ENCODE peak calls at places on chromosomes 3 and 15, in four cellular contexts. Z is neuronal stem cell, L is right lobe of liver, B is A549. X is an unnamed sample. For H3K9me3, the result is how much of the 10 kb centered on the place peaks cover.

GRCh38 chr15:89917442-89918085 is 4.8 kb upstream of the ARPIN start:
- DNase-seq in Z (no peak), L (no peak), B (no peak), X (no peak)

GRCh38 chr3:197352382-197352781 is 54.0 kb upstream of the DLG1 start:
- DNase-seq in Z (no peak), L (no peak), B (no peak), X (peak)

GRCh38 chr3:152281032-152281713 is 12.4 kb downstream of the MBNL1 start:
- DNase-seq in L (no peak), B (no peak), Z (no peak), X (no peak)

GRCh38 chr15:65916041-65916663 is 46.9 kb downstream of the RAB11A start:
- DNase-seq in L (no peak), B (no peak), Z (no peak), X (no peak)

GRCh38 chr3:14680716-14681115 is 5.8 kb downstream of the C3orf20 start:
- DNase-seq in Z (no peak), B (no peak), L (no peak), X (peak)

GRCh38 chr3:37935756-37936666 is 54.6 kb upstream of the VILL start:
- DNase-seq in Z (peak), L (no peak), B (no peak), X (peak)

GRCh38 chr3:36405193-36405592 is 24.9 kb downstream of the STAC start:
- DNase-seq in L (no peak), Z (no peak), B (no peak), X (no peak)

GRCh38 chr3:191328383-191328962 is 721 bp upstream of the CCDC50 start:
- DNase-seq in B (no peak), L (no peak), Z (no peak), X (no peak)

GRCh38 chr3:192825191-192825590 is 92.5 kb downstream of the MB21D2 start:
- DNase-seq in B (no peak), L (no peak), Z (no peak), X (no peak)

GRCh38 chr3:129937717-129938116 is 36.8 kb upstream of the TRH start:
- DNase-seq in Z (no peak), L (peak), B (no peak), X (no peak)

GRCh38 chr3:58874795-58875194 is 175.0 kb downstream of the CFAP20DC start:
- DNase-seq in L (no peak), B (no peak), Z (no peak), X (peak)

GRCh38 chr15:71530116-71530515 is 280.2 kb upstream of the NR2E3 start:
- DNase-seq in L (no peak), B (no peak), Z (no peak), X (peak)

GRCh38 chr15:75775296-75776074 is 62.8 kb upstream of the CSPG4 start:
- DNase-seq in B (no peak), Z (no peak), L (no peak), X (peak)

GRCh38 chr3:56238299-56238698 is 230.0 kb downstream of the ERC2 start:
- DNase-seq in Z (no peak), B (no peak), L (no peak), X (no peak)

GRCh38 chr3:10557783-10558373 is 52.5 kb upstream of the ATP2B2 start:
- DNase-seq in B (peak), L (no peak), Z (no peak), X (peak)

GRCh38 chr3:126982125-126982521 is 792 bp upstream of the PLXNA1 start:
- DNase-seq in B (no peak), L (no peak), Z (no peak), X (no peak)

GRCh38 chr3:38088679-38089078 is 48.2 kb downstream of the ACAA1 start:
- DNase-seq in Z (no peak), B (no peak), L (no peak), X (no peak)

GRCh38 chr3:140467104-140467577 is 210.7 kb upstream of the TRIM42 start:
- DNase-seq in L (no peak), Z (peak), B (peak), X (peak)

GRCh38 chr3:192727032-192727847 is at the start of gene FGF12:
- DNase-seq in Z (peak), B (peak), L (peak), X (peak)

DNA sequence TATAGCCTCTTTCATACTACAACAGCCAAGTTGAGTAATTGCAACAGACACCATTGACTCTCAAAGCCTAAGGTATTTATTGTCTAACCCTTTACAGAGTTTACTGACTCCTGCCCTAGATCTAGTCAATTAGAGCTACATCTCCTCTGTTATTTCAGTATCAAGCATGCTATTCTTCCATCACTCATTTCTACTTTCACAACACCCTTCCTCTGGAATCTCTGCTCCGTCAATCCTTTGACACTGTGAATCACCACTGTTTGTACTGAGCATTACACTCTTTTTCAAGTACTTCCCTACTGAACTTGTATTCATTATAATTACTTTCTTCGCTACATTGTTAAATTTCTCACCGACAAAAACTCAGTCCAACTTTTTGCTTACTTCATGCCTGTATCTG is 121.8 kb downstream of the ZNF609 start:
- DNase-seq in Z (no peak), B (no peak), L (no peak), X (no peak)
- H3K9me3 ChIP-seq in Z (under half), B (under half), L (under half), X (under half)

DNA sequence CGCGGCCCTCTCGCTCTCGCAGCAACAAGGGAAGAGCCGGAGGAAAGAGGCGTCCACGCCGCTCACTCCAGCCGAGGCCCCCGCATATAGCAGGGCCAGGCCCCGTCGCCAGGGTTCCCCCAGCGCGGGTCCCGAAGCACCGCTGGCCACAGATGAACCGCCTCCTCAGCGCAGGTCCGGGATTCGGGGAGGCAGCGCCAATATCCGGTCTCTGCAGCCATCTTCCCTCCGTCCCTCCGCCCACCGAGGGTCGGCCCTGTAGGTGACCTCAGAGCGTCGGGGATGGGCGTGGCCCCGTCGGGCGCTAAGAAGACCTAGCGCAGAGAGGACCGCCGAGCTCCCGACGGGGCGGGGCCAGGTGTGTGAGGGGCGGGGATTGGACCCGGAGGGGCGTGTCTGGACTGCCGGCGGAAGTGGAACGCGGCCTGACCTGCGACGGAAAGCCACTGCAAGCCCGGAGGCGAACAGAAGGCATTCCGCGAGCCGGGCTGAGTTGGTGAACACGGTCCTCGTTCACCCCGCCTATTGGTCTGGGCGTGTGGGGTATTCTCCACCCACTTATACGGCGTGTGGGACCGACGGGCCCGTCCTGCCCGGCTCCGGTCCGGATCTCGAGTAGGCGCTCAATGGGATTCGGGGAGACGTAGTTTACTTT is 26.8 kb upstream of the MTHFS start:
- DNase-seq in L (peak), Z (peak), B (peak), X (peak)
- H3K9me3 ChIP-seq in L (under half), Z (under half), B (under half), X (under half)

GRCh38 chr3:96259-96658 is 100.3 kb upstream of the CHL1 start:
- DNase-seq in Z (no peak), L (no peak), B (no peak), X (no peak)
- H3K9me3 ChIP-seq in Z (under half), L (under half), B (under half), X (under half)

DNA sequence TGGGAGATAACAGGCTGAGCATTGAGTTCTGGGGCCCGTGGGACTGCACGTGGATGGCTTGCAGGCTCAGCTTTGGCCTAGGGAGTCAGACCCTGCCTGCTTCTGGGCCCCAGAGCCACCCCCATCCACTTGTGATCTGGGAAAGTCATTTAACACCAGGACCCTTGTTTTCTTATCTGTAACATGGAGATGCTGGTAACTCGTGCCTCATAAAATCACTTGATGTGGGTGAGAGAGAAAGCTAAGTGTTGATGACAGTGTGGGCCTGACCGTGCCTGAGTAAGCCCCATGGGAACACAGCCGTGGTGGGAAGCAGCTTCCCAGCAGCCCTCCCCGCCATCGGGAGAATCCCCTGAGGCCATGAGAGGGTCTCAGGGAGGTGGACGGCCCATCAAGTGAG is 378.1 kb downstream of the GABRB3 start:
- DNase-seq in Z (no peak), L (no peak), B (no peak), X (no peak)
- H3K9me3 ChIP-seq in Z (under half), L (under half), B (under half), X (under half)

GRCh38 chr3:292038-292437 is 95.5 kb downstream of the CHL1 start:
- DNase-seq in L (no peak), B (no peak), Z (no peak), X (no peak)
- H3K9me3 ChIP-seq in L (under half), B (under half), Z (under half), X (under half)

DNA sequence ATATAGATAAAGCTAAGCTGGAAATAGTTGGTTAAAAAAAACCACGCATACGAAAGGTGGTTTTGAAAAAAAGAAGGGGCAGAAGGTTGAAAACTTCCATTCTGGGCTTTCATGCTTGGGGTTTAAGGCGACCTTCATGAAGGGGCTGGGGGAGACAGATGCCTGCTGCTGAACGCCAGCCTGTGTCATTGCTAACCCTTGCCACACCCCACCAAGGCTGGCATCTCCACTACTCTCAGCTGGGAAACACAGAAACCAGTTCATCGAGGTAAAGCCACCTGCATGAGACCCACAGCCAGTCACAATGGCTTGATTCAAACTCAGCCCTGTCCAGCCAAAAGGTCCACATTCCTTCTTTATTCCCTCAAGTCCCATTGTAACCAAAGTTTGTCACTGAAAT is 78.7 kb downstream of the ADAMTS17 start:
- DNase-seq in B (no peak), Z (no peak), L (no peak), X (no peak)
- H3K9me3 ChIP-seq in B (under half), Z (under half), L (under half), X (under half)

GRCh38 chr15:27486036-27486435 is 515.1 kb downstream of the GABRG3 start:
- DNase-seq in Z (no peak), L (no peak), B (no peak), X (no peak)
- H3K9me3 ChIP-seq in Z (under half), L (under half), B (under half), X (under half)

DNA sequence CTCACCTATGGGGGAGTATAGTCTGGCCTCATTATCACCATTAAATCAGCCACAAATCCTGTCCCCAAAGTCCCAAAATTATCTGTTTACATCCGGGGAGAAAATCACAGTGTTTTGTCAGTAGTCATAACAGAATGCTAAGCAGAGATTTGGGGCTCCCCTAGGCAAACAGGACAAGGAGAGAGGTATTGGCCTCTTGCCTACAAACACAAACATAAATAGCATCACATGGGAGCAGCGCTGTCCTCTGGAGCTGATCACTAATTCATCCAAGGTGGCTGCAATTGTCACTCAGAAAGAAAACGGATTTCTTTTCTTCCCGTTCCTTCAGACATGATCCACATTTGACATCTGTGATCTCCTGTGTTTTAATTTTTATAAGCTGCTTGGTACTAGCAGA is 1028.1 kb downstream of the NTRK3 start:
- DNase-seq in Z (no peak), L (no peak), B (no peak), X (no peak)
- H3K9me3 ChIP-seq in Z (under half), L (under half), B (under half), X (under half)

GRCh38 chr15:87369269-87369668 is 887.3 kb downstream of the NTRK3 start:
- DNase-seq in B (no peak), L (no peak), Z (no peak), X (peak)
- H3K9me3 ChIP-seq in B (under half), L (under half), Z (under half), X (under half)